ENCODE peak calls at places on chromosome 10, in six cellular contexts. C is neural progenitor cell, Y is neuronal stem cell, E is mammary epithelial cell, V is HepG2, R is H9. S is an unnamed sample.
A peak's percentile ranks its signal among the peaks of the same experiment; 100 is the strongest.

GRCh38 chr10:3397231-3397630 is 224.6 kb upstream of the PITRM1 start:
- DNase-seq in C (no peak), Y (no peak), E (no peak), V (no peak), R (no peak), S (no peak)

GRCh38 chr10:78706986-78707500 is 361.7 kb upstream of the ZMIZ1 start:
- DNase-seq in C (no peak), Y (no peak), E (no peak), V (no peak), R (no peak), S (no peak)

GRCh38 chr10:132094581-132095234 is 29.0 kb downstream of the JAKMIP3 start:
- DNase-seq in C (no peak), Y (no peak), E (peak; percentile 48), V (no peak), R (peak; percentile 24), S (no peak)

GRCh38 chr10:43867113-43867512 is 218.4 kb upstream of the ZNF32 start:
- DNase-seq in C (no peak), Y (no peak), E (no peak), V (peak; percentile 35), R (no peak), S (no peak)

GRCh38 chr10:78335691-78336401 is 302.2 kb downstream of the RPS24 start:
- DNase-seq in C (no peak), Y (no peak), E (no peak), V (no peak), R (peak; percentile 14), S (no peak)

GRCh38 chr10:112735041-112735690 is 214.9 kb upstream of the TCF7L2 start:
- DNase-seq in C (no peak), Y (no peak), E (no peak), V (no peak), R (no peak), S (peak; percentile 64)

GRCh38 chr10:117653170-117653515 is 110.6 kb downstream of the EMX2 start:
- DNase-seq in C (no peak), Y (no peak), E (peak; percentile 96), V (peak; percentile 8), R (no peak), S (peak; percentile 12)

GRCh38 chr10:90993340-90993739 is 72.5 kb upstream of the ANKRD1 start:
- DNase-seq in C (no peak), Y (no peak), E (no peak), V (no peak), R (no peak), S (peak; percentile 59)

GRCh38 chr10:31101123-31101522 is 69.5 kb upstream of the ZNF438 start:
- DNase-seq in C (no peak), Y (no peak), E (peak; percentile 94), V (no peak), R (no peak), S (peak; percentile 60)

GRCh38 chr10:54559498-54559897 is 241.5 kb downstream of the PCDH15 start:
- DNase-seq in C (no peak), Y (no peak), E (peak; percentile 58), V (no peak), R (no peak), S (no peak)

GRCh38 chr10:70952921-70953320 is 64.6 kb upstream of the PCBD1 start:
- DNase-seq in C (no peak), Y (no peak), E (no peak), V (no peak), R (no peak), S (no peak)

GRCh38 chr10:128612631-128613030 is 486.4 kb upstream of the MKI67 start:
- DNase-seq in C (no peak), Y (no peak), E (no peak), V (no peak), R (no peak), S (no peak)
- H3K9me3 ChIP-seq in C (no peaks in the 10 kb centered on the region), Y (no peaks in the 10 kb centered on the region), E (no peaks in the 10 kb centered on the region), V (no peaks in the 10 kb centered on the region), R (no peaks in the 10 kb centered on the region), S (no peaks in the 10 kb centered on the region)

DNA sequence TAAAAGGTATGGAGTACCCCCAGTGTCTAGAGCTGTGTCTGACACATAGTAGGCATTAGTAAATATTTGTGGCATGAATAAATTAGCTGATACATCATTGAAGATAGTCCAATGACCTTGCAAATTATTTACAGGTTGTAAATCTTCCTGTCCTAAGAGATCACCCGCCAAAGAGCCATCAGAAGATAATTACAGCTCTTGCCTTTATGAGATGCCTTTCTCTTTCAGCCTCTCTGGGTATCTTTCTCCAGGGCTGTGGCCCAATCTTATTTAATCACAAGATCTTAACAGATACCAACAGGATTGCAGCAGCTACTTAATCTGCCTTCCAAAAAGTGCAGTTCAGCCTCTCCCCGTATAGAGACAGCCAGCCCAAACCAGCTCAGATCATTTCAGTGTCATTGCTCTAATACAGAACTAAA is 41.5 kb downstream of the MYOF start:
- DNase-seq in C (no peak), Y (no peak), E (no peak), V (no peak), R (no peak), S (peak; percentile 77)
- H3K4me1 ChIP-seq in C (peaks cover 45% of the 10 kb centered on the region), Y (peaks cover 41% of the 10 kb centered on the region), E (peaks cover 73% of the 10 kb centered on the region), V (peaks cover 50% of the 10 kb centered on the region), R (peaks cover 12% of the 10 kb centered on the region), S (peaks cover 69% of the 10 kb centered on the region)

DNA sequence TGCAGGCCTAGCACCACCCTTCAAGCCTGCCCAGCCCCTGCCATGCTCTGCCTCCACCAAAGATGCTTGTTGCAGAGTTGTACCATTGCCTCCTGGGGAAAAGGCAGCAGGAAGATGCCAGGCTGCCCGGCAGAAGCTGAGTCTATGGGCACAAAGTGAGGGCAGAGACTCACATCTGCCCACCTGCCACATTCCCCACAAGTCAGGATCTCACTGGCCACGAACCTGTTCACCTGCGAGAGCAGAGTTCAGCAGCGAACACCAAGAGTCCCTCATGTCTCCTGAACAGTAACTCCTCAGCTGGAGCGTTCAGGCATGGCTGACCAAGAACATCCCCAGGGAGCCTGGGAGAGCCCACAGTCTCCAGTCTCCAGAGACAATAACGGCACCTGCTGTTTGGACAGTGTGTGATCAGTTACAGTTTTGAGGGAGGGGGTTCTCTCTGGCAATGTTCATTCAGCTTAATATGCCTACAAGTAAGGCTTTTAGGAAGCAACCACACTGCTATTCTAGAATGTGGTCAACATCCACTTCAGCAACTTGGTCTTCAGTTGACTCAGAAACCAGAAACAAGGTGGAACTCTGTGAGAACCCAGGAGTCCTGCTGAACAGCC is 78.5 kb downstream of the GRID1 start:
- DNase-seq in C (no peak), Y (no peak), E (no peak), V (no peak), R (peak; percentile 20), S (no peak)
- H3K9ac ChIP-seq in C (no peak overlapping the region), Y (no peak overlapping the region), E (no peak overlapping the region), V (no peak overlapping the region), R (no peak overlapping the region), S (no peak overlapping the region)

DNA sequence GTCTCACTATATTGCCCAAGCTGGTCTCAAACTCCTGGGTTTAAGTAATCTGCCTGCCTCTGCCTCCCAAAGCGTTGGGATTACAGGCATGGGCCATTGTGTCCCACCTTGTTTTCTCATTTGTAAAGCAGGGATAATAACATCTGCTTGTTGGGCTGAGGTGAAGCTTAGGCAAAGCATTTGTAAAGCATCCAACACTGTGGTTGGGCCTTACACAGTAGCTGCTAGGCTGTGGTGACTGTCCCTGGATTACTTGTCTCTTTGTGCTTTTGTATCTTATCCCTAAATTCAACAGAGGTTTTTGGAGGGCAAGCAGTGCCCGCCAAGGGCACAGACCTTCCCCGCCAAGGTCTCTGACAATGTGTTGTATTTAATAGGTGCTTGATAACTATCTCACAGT is 14.3 kb downstream of the HKDC1 start:
- DNase-seq in C (no peak), Y (no peak), E (no peak), V (no peak), R (no peak), S (no peak)
- H3K9me3 ChIP-seq in C (no peaks in the 10 kb centered on the region), Y (no peaks in the 10 kb centered on the region), E (no peaks in the 10 kb centered on the region), V (no peaks in the 10 kb centered on the region), R (no peaks in the 10 kb centered on the region), S (no peaks in the 10 kb centered on the region)

DNA sequence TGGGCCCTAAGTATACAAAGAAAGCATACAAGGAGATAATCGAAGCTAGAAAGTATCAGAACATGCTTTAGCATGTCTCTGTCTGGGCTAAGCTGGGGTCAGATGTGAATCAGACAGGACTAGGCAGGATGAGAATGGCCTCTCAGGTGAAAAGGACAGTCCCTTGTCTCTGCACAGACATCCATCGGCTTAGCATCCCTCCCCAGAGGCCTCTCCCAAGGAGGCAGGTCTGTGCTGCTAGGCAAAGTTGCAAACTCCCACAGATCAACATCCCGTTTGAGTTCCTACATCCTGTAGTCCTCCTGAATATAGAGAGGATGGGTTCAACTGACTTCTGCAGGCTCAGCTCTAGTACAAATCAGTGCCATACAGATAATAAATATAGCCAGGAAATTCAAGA is 24.5 kb downstream of the CHST15 start:
- DNase-seq in C (no peak), Y (no peak), E (peak; percentile 76), V (no peak), R (no peak), S (no peak)
- H3K4me1 ChIP-seq in C (peaks cover 40% of the 10 kb centered on the region), Y (peaks cover 51% of the 10 kb centered on the region), E (peaks cover 23% of the 10 kb centered on the region), V (peaks cover 97% of the 10 kb centered on the region), R (peaks cover 5% of the 10 kb centered on the region), S (peaks cover 20% of the 10 kb centered on the region)

GRCh38 chr10:98267894-98268693 is at the start of gene LOXL4:
- DNase-seq in C (peak; percentile 60), Y (peak; percentile 21), E (no peak), V (no peak), R (no peak), S (peak; percentile 64)
- H3K9ac ChIP-seq in C (no peak within 1 kb of the TSS), Y (peak within 1 kb of the TSS; percentile 46), E (no peak within 1 kb of the TSS), V (peak within 1 kb of the TSS; percentile 78), R (no peak within 1 kb of the TSS), S (peak within 1 kb of the TSS; percentile 82)